ENCODE peak calls at places on chromosomes 6 and 20, in six cellular contexts. S, U, V, Y, M and I are unnamed samples.

GRCh38 chr20:31694842-31695593 is 27.6 kb downstream of the BCL2L1 start:
- DNase-seq in S (no peak), U (no peak), V (no peak), Y (no peak), M (no peak), I (no peak)

GRCh38 chr6:30749554-30750378 is 5.4 kb upstream of the IER3 start:
- DNase-seq in S (peak), U (no peak), V (peak), Y (no peak), M (no peak), I (no peak)

GRCh38 chr6:53347250-53347920 is 1.4 kb downstream of the ELOVL5 start:
- DNase-seq in S (peak), U (no peak), V (no peak), Y (peak), M (peak), I (peak)

GRCh38 chr20:5480824-5481600 is 164.3 kb upstream of the PROKR2 start:
- DNase-seq in S (no peak), U (no peak), V (no peak), Y (no peak), M (no peak), I (peak)

GRCh38 chr6:99613398-99613704 is 6.7 kb downstream of the PRDM13 start:
- DNase-seq in S (peak), U (no peak), V (peak), Y (peak), M (no peak), I (peak)

GRCh38 chr6:139881728-139882211 is 507.3 kb upstream of the CITED2 start:
- DNase-seq in S (peak), U (peak), V (peak), Y (peak), M (peak), I (peak)

GRCh38 chr20:7361321-7361720 is 578.9 kb downstream of the HAO1 start:
- DNase-seq in S (no peak), U (no peak), V (no peak), Y (no peak), M (no peak), I (no peak)

GRCh38 chr6:137813308-137813707 is 53.8 kb upstream of the TNFAIP3 start:
- DNase-seq in S (no peak), U (no peak), V (no peak), Y (no peak), M (no peak), I (no peak)

GRCh38 chr20:51650685-51651134 is 108.2 kb upstream of the NFATC2 start:
- DNase-seq in S (peak), U (no peak), V (no peak), Y (peak), M (peak), I (no peak)

GRCh38 chr6:73134588-73134987 is 90.7 kb downstream of the KHDC1L start:
- DNase-seq in S (peak), U (no peak), V (peak), Y (no peak), M (peak), I (no peak)

GRCh38 chr6:17365961-17366360 is 27.4 kb upstream of the CAP2 start:
- DNase-seq in S (no peak), U (no peak), V (no peak), Y (no peak), M (no peak), I (no peak)

GRCh38 chr20:63457737-63458136 is 14.7 kb downstream of the KCNQ2 start:
- DNase-seq in S (no peak), U (peak), V (peak), Y (no peak), M (no peak), I (no peak)

GRCh38 chr6:14634072-14634471 is 516.5 kb downstream of the CD83 start:
- DNase-seq in S (no peak), U (no peak), V (no peak), Y (no peak), M (no peak), I (no peak)

GRCh38 chr20:24998121-24998520 is 5.6 kb upstream of the APMAP start:
- DNase-seq in S (no peak), U (no peak), V (no peak), Y (no peak), M (no peak), I (no peak)

GRCh38 chr20:44642203-44643153 is 9.0 kb downstream of the ADA start:
- DNase-seq in S (peak), U (peak), V (peak), Y (no peak), M (peak), I (peak)

GRCh38 chr6:66226099-66226498 is 519.1 kb upstream of the EYS start:
- DNase-seq in S (no peak), U (no peak), V (peak), Y (no peak), M (no peak), I (no peak)

GRCh38 chr6:139588734-139589418 is 214.4 kb upstream of the CITED2 start:
- DNase-seq in S (no peak), U (no peak), V (peak), Y (no peak), M (no peak), I (peak)

GRCh38 chr6:26029570-26029856 is 57.7 kb upstream of the HFE start:
- DNase-seq in S (no peak), U (no peak), V (no peak), Y (no peak), M (no peak), I (no peak)

GRCh38 chr20:31485450-31486339 is 10.6 kb downstream of the REM1 start:
- DNase-seq in S (peak), U (no peak), V (no peak), Y (no peak), M (peak), I (no peak)

GRCh38 chr20:50346372-50347347 is 156.0 kb downstream of the CEBPB start:
- DNase-seq in S (peak), U (peak), V (peak), Y (no peak), M (peak), I (peak)

GRCh38 chr20:53977391-53977790 is 93.0 kb downstream of the BCAS1 start:
- DNase-seq in S (no peak), U (no peak), V (no peak), Y (no peak), M (no peak), I (no peak)

GRCh38 chr20:62624325-62624690 is 18.0 kb upstream of the SLCO4A1 start:
- DNase-seq in S (no peak), U (no peak), V (no peak), Y (peak), M (no peak), I (no peak)

GRCh38 chr6:38173909-38174308 is 354.4 kb downstream of the ZFAND3 start:
- DNase-seq in S (no peak), U (no peak), V (no peak), Y (no peak), M (no peak), I (no peak)

GRCh38 chr6:40710626-40711354 is 123.6 kb upstream of the LRFN2 start:
- DNase-seq in S (peak), U (no peak), V (no peak), Y (no peak), M (no peak), I (peak)

GRCh38 chr20:5191829-5192569 is 65.2 kb downstream of the CDS2 start:
- DNase-seq in S (peak), U (no peak), V (peak), Y (peak), M (peak), I (peak)